ENCODE peak calls at places on chromosomes 7 and 10, in five cellular contexts. B is transverse colon, P is fibroblast of lung, U is Panc1, Q is aorta. T is an unnamed sample.

GRCh38 chr10:1546431-1547110 is 190.8 kb downstream of the ADARB2 start:
- DNase-seq in B (no peak), P (no peak), U (no peak), Q (no peak), T (no peak)

GRCh38 chr7:2116086-2116810 is 116.5 kb downstream of the MAD1L1 start:
- DNase-seq in B (no peak), P (peak; percentile 89), U (no peak), Q (no peak), T (no peak)

GRCh38 chr10:106757521-106757920 is 407.0 kb downstream of the SORCS1 start:
- DNase-seq in B (no peak), P (no peak), U (no peak), Q (no peak), T (no peak)

GRCh38 chr10:112136816-112137215 is 46.7 kb downstream of the GPAM start:
- DNase-seq in B (no peak), P (no peak), U (no peak), Q (no peak), T (no peak)

GRCh38 chr10:46265981-46266505 is 20.8 kb upstream of the ANTXRL start:
- DNase-seq in B (no peak), P (no peak), U (no peak), Q (no peak), T (no peak)

GRCh38 chr10:114042895-114043531 is 653 bp upstream of the ADRB1 start:
- DNase-seq in B (peak; percentile 21), P (peak; percentile 45), U (no peak), Q (peak; percentile 75), T (peak; percentile 69)

GRCh38 chr10:78348416-78349164 is 314.9 kb downstream of the RPS24 start:
- DNase-seq in B (no peak), P (no peak), U (no peak), Q (no peak), T (no peak)

GRCh38 chr7:15016726-15017125 is 114.2 kb upstream of the DGKB start:
- DNase-seq in B (no peak), P (no peak), U (no peak), Q (no peak), T (no peak)

GRCh38 chr7:16004661-16005060 is 318.2 kb upstream of the MEOX2 start:
- DNase-seq in B (no peak), P (no peak), U (no peak), Q (no peak), T (no peak)

GRCh38 chr7:55517191-55517633 is 55.1 kb downstream of the VOPP1 start:
- DNase-seq in B (no peak), P (no peak), U (no peak), Q (no peak), T (no peak)

GRCh38 chr10:73762915-73763314 is 18.7 kb downstream of the SEC24C start:
- DNase-seq in B (no peak), P (peak; percentile 50), U (no peak), Q (no peak), T (no peak)

GRCh38 chr7:24384362-24385030 is 100.5 kb downstream of the NPY start:
- DNase-seq in B (no peak), P (no peak), U (no peak), Q (no peak), T (no peak)

GRCh38 chr7:98641646-98642489 is 24.8 kb downstream of the NPTX2 start:
- DNase-seq in B (peak; percentile 61), P (no peak), U (no peak), Q (peak; percentile 41), T (no peak)

GRCh38 chr7:952548-953441 is 1.7 kb downstream of the ADAP1 start:
- DNase-seq in B (peak; percentile 9), P (no peak), U (no peak), Q (no peak), T (peak; percentile 43)

GRCh38 chr7:112105584-112106540 is 100.3 kb downstream of the DOCK4 start:
- DNase-seq in B (no peak), P (no peak), U (no peak), Q (no peak), T (no peak)

GRCh38 chr7:76206633-76207032 is 4.9 kb downstream of the SRRM3 start:
- DNase-seq in B (no peak), P (peak; percentile 36), U (no peak), Q (no peak), T (no peak)

GRCh38 chr7:139626817-139627216 is 103.3 kb downstream of the CLEC2L start:
- DNase-seq in B (no peak), P (no peak), U (no peak), Q (no peak), T (no peak)
- H3K4me3 ChIP-seq in B (no peak overlapping the region), P (no peak overlapping the region), U (no peak overlapping the region), Q (no peak overlapping the region), T (no peak overlapping the region)

DNA sequence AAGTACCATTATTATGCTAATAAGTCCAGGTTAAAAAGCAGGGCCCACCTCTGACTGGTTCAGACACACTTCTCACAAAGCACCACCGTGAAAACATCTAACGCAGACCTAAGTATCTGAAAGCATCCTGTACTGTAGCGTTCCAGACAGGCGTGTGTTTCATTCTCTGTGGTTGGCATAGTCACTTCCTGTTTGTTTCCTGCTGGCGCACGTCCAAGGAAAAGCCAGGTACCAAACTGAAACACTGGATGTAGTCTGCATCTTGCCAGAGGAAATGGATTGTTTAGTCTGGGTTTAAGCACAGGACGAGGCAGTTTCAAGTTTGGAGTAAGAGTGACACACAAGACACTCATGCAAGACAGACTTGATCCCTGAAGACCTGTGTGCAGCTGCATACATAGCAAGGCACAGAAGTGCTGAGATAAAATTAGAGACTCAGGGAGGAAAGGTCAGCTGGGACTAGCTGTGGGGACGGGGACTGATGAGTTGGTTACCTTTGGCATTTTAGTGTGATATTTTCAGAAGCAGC is 23.3 kb downstream of the BPGM start:
- DNase-seq in B (peak; percentile 44), P (peak; percentile 94), U (peak; percentile 99), Q (no peak), T (peak; percentile 64)
- H3K4me3 ChIP-seq in B (no peak overlapping the region), P (peak overlapping the region; percentile 13), U (peak overlapping the region; percentile 7), Q (no peak overlapping the region), T (no peak overlapping the region)

DNA sequence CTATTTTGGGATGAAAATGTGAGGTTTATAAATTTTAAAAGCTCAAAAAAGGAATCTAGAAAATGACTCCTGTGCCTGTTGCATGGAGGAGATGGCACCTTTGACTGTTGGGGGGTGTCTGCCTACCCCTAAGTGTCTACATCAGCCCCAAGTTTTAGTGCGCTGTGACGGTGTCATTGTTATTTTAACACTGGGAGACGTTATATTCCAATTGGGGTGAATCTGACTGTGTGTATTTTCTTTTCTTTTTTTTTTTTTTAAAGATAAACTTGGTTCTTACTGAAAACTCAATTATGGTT is 517 bp downstream of the SRGN start:
- DNase-seq in B (no peak), P (no peak), U (no peak), Q (no peak), T (no peak)
- H3K4me3 ChIP-seq in B (peak overlapping the region; percentile 21), P (peak overlapping the region; percentile 84), U (no peak overlapping the region), Q (peak overlapping the region; percentile 71), T (peak overlapping the region; percentile 57)

GRCh38 chr10:7571992-7572391 is 94.8 kb downstream of the ITIH5 start:
- DNase-seq in B (no peak), P (no peak), U (no peak), Q (no peak), T (no peak)

GRCh38 chr10:7567896-7568295 is 98.9 kb downstream of the ITIH5 start:
- DNase-seq in B (no peak), P (no peak), U (no peak), Q (no peak), T (no peak)

GRCh38 chr10:7576340-7576739 is 90.4 kb downstream of the ITIH5 start:
- DNase-seq in B (no peak), P (no peak), U (no peak), Q (no peak), T (no peak)

GRCh38 chr10:7577206-7577978 is 89.4 kb downstream of the ITIH5 start:
- DNase-seq in B (no peak), P (no peak), U (no peak), Q (no peak), T (no peak)

DNA sequence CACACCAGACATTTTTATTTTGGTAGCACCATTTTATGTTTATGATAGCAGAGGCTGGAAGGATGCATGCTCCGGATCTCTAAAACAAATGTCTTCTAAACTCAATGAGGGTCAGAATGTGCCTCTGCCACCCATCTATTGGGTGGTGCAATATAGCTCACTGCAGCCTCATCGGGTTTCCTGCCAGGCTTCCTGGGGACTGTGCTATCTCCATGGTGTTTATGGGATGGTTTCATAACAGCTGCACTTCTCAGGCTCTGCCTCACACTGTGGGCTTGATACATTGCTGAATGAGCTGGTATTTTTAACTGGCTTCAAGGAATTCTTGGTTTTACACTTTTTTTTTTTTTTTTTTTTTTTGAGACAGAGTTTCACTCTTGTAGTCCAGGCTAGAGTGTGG is 94.3 kb downstream of the ITIH5 start:
- DNase-seq in B (no peak), P (no peak), U (no peak), Q (no peak), T (no peak)
- H3K4me3 ChIP-seq in B (no peak overlapping the region), P (no peak overlapping the region), U (no peak overlapping the region), Q (no peak overlapping the region), T (no peak overlapping the region)

DNA sequence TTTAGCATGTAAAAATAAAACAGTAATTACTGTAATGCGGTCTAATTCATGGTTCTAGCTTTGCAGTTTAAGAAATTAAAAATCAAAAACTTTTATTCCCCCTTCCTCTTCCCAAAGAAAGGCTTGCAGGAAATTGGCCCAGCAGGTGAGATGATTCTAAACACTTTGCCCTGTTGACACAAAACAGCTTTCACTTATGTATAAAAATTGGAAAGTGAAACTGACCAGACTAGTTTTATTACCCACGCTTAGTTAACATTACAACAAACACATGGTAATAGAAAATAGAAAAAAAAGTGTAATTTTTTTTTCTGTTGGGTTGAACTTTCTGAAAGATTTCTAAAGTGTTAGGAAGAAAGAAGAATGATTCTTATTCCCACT is 1.2 kb upstream of the CCDC6 start:
- DNase-seq in B (no peak), P (no peak), U (no peak), Q (no peak), T (no peak)
- H3K4me3 ChIP-seq in B (peak overlapping the region; percentile 90), P (peak overlapping the region; percentile 76), U (peak overlapping the region; percentile 98), Q (no peak overlapping the region), T (peak overlapping the region; percentile 97)

DNA sequence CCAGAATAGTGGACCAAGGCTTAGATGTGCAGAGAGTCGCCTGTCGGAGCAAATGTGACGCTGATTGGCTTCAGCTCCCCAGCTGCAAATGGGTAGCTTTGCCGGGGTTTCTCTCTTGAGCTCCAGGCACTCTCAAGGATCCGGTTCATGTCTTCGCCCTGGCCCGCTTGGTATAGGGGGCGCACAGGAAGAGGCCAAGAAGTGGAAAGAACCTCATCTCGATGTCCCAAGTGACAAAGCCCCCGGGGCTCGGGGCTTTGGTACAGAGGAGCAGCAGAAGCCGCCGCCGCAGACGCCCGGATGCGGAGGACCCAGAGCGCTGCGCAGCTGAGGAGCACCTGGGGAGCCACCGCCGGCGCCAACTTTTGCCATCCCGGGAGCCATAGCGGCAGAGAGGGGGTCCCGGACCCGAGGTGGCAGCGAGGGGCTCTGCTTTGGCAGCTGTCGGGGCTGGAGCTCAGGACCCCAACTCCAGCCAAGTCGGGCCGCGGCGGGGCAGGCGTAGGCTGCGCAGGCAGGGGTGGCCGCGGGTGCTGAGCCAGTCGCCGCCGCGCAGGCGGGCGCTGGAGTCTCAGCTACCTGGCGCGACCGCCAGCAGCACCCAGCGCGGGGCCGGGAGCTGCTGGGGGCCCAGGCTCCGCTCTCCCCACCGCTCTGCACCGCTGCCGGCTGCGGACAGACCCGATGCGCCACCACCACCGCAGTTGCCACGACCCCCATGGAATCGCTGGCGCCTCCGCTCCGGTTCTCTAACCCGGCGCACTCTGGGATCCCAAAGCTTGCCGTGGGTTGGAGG is 466.5 kb downstream of the XPNPEP1 start:
- DNase-seq in B (no peak), P (no peak), U (no peak), Q (peak; percentile 70), T (no peak)
- H3K4me3 ChIP-seq in B (no peak overlapping the region), P (no peak overlapping the region), U (no peak overlapping the region), Q (peak overlapping the region; percentile 10), T (no peak overlapping the region)